ENCODE peak calls at places on chromosomes 1 and 21, in eight cellular contexts. I is GF-D8; Q is HCT116; W is kidney glomerular epithelial cell; B is body of pancreas; A is CD8-positive, alpha-beta T cell; M is posterior cingulate gyrus; U is psoas muscle. K is an unnamed sample.

GRCh38 chr1:31336687-31337467 is 36.0 kb downstream of the FABP3 start:
- DNase-seq in W (no peak), U (no peak), M (no peak), B (no peak), Q (no peak), I (no peak), A (no peak), K (no peak)

GRCh38 chr1:54283214-54283996 is 83.4 kb downstream of the MRPL37 start:
- DNase-seq in Q (no peak), M (no peak), W (no peak), I (peak; percentile 17), U (no peak), A (no peak), B (peak; percentile 73), K (no peak)

GRCh38 chr1:93700532-93701469 is 19.2 kb upstream of the BCAR3 start:
- DNase-seq in M (no peak), Q (no peak), W (no peak), A (no peak), U (no peak), B (no peak), I (no peak), K (no peak)

GRCh38 chr1:91583326-91583755 is 82.7 kb downstream of the CDC7 start:
- DNase-seq in A (no peak), Q (no peak), W (no peak), I (no peak), B (no peak), U (no peak), M (no peak), K (no peak)

GRCh38 chr1:184190626-184191025 is 139.1 kb downstream of the TSEN15 start:
- DNase-seq in M (no peak), I (no peak), Q (no peak), U (no peak), A (no peak), B (no peak), W (no peak), K (no peak)

GRCh38 chr1:93414749-93415148 is 33.2 kb upstream of the FNBP1L start:
- DNase-seq in B (no peak), U (no peak), I (no peak), Q (no peak), M (no peak), A (no peak), W (no peak), K (no peak)

GRCh38 chr1:183632087-183632486 is 3.5 kb downstream of the ARPC5 start:
- DNase-seq in I (no peak), M (no peak), A (no peak), W (no peak), Q (no peak), U (no peak), B (no peak), K (no peak)

GRCh38 chr1:113307771-113308451 is 82.4 kb upstream of the MAGI3 start:
- DNase-seq in W (peak; percentile 27), M (no peak), U (no peak), Q (peak; percentile 16), A (no peak), I (no peak), B (no peak), K (no peak)

GRCh38 chr1:45545019-45545493 is 5.6 kb upstream of the AKR1A1 start:
- DNase-seq in A (no peak), I (no peak), W (no peak), Q (no peak), B (no peak), U (no peak), M (no peak), K (no peak)

GRCh38 chr1:230040440-230040839 is 26.6 kb upstream of the GALNT2 start:
- DNase-seq in B (no peak), M (no peak), Q (no peak), A (no peak), U (no peak), W (no peak), I (no peak), K (no peak)

GRCh38 chr1:7717769-7718368 is 53.2 kb upstream of the VAMP3 start:
- DNase-seq in W (no peak), A (no peak), Q (no peak), B (no peak), U (no peak), I (no peak), M (no peak), K (no peak)

GRCh38 chr1:22828151-22828817 is 117.6 kb downstream of the EPHB2 start:
- DNase-seq in B (no peak), A (no peak), Q (no peak), M (no peak), I (no peak), W (no peak), U (no peak), K (no peak)

GRCh38 chr1:193322218-193322617 is 135.8 kb upstream of the B3GALT2 start:
- DNase-seq in I (no peak), A (no peak), B (no peak), M (no peak), W (peak; percentile 84), Q (peak; percentile 22), U (no peak), K (no peak)

GRCh38 chr1:174204697-174205308 is 45.5 kb downstream of the RABGAP1L start:
- DNase-seq in I (no peak), B (no peak), A (no peak), W (no peak), U (no peak), M (no peak), Q (peak; percentile 63), K (no peak)

GRCh38 chr21:42313501-42313969 is 1.7 kb downstream of the TFF3 start:
- DNase-seq in A (no peak), U (no peak), W (no peak), B (peak; percentile 40), M (no peak), Q (no peak), I (no peak), K (no peak)

GRCh38 chr1:117821382-117821755 is 108.1 kb downstream of the GDAP2 start:
- DNase-seq in M (no peak), I (no peak), W (no peak), Q (no peak), A (no peak), U (no peak), B (no peak), K (no peak)

GRCh38 chr21:44267655-44268142 is 6.0 kb upstream of the DNMT3L start:
- DNase-seq in M (no peak), I (no peak), A (no peak), B (peak; percentile 17), W (no peak), U (peak; percentile 52), Q (no peak), K (no peak)

GRCh38 chr1:102919659-102920058 is 188.7 kb downstream of the COL11A1 start:
- DNase-seq in B (no peak), W (peak; percentile 26), U (no peak), A (no peak), M (no peak), I (no peak), Q (no peak), K (no peak)

GRCh38 chr1:47325530-47325929 is 8.1 kb upstream of the CMPK1 start:
- DNase-seq in B (no peak), M (no peak), A (no peak), I (no peak), Q (no peak), W (peak; percentile 51), U (no peak), K (no peak)

GRCh38 chr1:225835752-225836151 is 25.8 kb downstream of the EPHX1 start:
- DNase-seq in Q (no peak), W (no peak), I (no peak), A (no peak), U (peak; percentile 68), M (no peak), B (peak; percentile 92), K (no peak)

GRCh38 chr21:46214478-46215340 is 13.9 kb downstream of the LSS start:
- DNase-seq in W (no peak), I (no peak), U (no peak), Q (no peak), A (no peak), M (no peak), B (no peak), K (no peak)

GRCh38 chr1:36861380-36861779 is 172.9 kb downstream of the GRIK3 start:
- DNase-seq in M (no peak), A (no peak), U (no peak), Q (no peak), I (no peak), W (no peak), B (no peak), K (no peak)

GRCh38 chr1:111920221-111921024 is 69.0 kb downstream of the KCND3 start:
- DNase-seq in Q (no peak), U (no peak), M (peak; percentile 61), W (no peak), B (peak; percentile 53), I (no peak), A (no peak), K (no peak)

GRCh38 chr1:178055779-178056471 is 38.0 kb upstream of the RASAL2 start:
- DNase-seq in W (peak; percentile 56), B (no peak), Q (peak; percentile 37), U (no peak), I (peak; percentile 1), M (no peak), A (no peak), K (no peak)

GRCh38 chr1:100924212-100924611 is 28.3 kb downstream of the SLC30A7 start:
- DNase-seq in U (no peak), M (no peak), Q (no peak), A (no peak), I (no peak), B (no peak), W (no peak), K (no peak)

GRCh38 chr1:2611034-2611501 is 21.7 kb downstream of the MMEL1 start:
- DNase-seq in I (no peak), W (no peak), U (peak; percentile 18), A (no peak), Q (peak; percentile 62), B (peak; percentile 24), M (no peak), K (no peak)

GRCh38 chr1:25933479-25934365 is 27.5 kb upstream of the STMN1 start:
- DNase-seq in Q (no peak), U (no peak), A (no peak), W (no peak), B (no peak), I (no peak), M (no peak), K (peak; percentile 14)

GRCh38 chr1:211492511-211493132 is 660 bp upstream of the RD3 start:
- DNase-seq in Q (no peak), I (no peak), M (no peak), W (no peak), U (no peak), A (no peak), B (no peak), K (no peak)

GRCh38 chr1:232943679-232944252 is 6.6 kb upstream of the NTPCR start:
- DNase-seq in U (no peak), A (no peak), W (no peak), M (no peak), Q (no peak), I (peak; percentile 17), B (no peak), K (no peak)

GRCh38 chr1:181219938-181220337 is 131.4 kb downstream of the IER5 start:
- DNase-seq in I (no peak), A (no peak), Q (no peak), W (no peak), B (no peak), M (no peak), U (no peak), K (no peak)

GRCh38 chr1:181159451-181160151 is 71.1 kb downstream of the IER5 start:
- DNase-seq in B (no peak), W (peak; percentile 86), M (no peak), Q (no peak), A (peak; percentile 77), U (no peak), I (peak; percentile 44), K (no peak)

GRCh38 chr1:219147571-219148019 is 26.1 kb upstream of the LYPLAL1 start:
- DNase-seq in A (no peak), W (no peak), I (no peak), B (no peak), Q (no peak), M (no peak), U (no peak), K (no peak)